ENCODE peak calls at places on chromosome 12, in ten cellular contexts. P is T-helper 2 cell; A is substantia nigra; I is NCI-H1417; T is stromal cell of bone marrow; X is fibroblast of pulmonary artery; O is CD8-positive, alpha-beta T cell; V is SW 1271; U is SK-N-DZ; K is stimulated activated naive CD8-positive, alpha-beta T cell treated with anti-CD3 and anti-CD28 coated beads, Interleukin-15, amount 100 ng/mL, for 72 hours. D is an unnamed sample.

GRCh38 chr12:4143909-4144308 is 129.7 kb upstream of the CCND2 start:
- DNase-seq in I (no peak), V (no peak), A (no peak), X (no peak), P (no peak), T (no peak), O (no peak), K (no peak), U (no peak), D (no peak)

GRCh38 chr12:6407206-6407954 is 23.4 kb downstream of the LTBR start:
- DNase-seq in V (no peak), P (no peak), X (no peak), O (no peak), K (no peak), U (no peak), T (no peak), I (no peak), A (no peak), D (no peak)

GRCh38 chr12:38370311-38370710 is 53.7 kb downstream of the ALG10B start:
- DNase-seq in X (no peak), U (no peak), T (no peak), P (no peak), K (no peak), V (no peak), I (no peak), A (no peak), O (no peak), D (no peak)

GRCh38 chr12:9798008-9798619 is 29.2 kb upstream of the KLRF1 start:
- DNase-seq in K (peak; percentile 75), X (peak; percentile 77), A (peak; percentile 0), U (peak; percentile 22), P (peak; percentile 21), V (peak; percentile 16), T (peak; percentile 2), I (peak; percentile 5), O (peak; percentile 37), D (peak; percentile 61)

GRCh38 chr12:11804130-11804529 is 154.7 kb downstream of the ETV6 start:
- DNase-seq in T (no peak), U (no peak), V (no peak), P (no peak), K (no peak), I (no peak), X (no peak), O (no peak), A (no peak), D (no peak)

GRCh38 chr12:102757154-102757873 is 159.7 kb downstream of the PAH start:
- DNase-seq in V (no peak), I (no peak), U (no peak), P (no peak), A (no peak), K (no peak), O (no peak), T (peak; percentile 47), X (no peak), D (no peak)

GRCh38 chr12:65593206-65593833 is 231.0 kb upstream of the HMGA2 start:
- DNase-seq in I (no peak), X (no peak), U (no peak), O (no peak), A (no peak), T (no peak), K (no peak), P (no peak), V (no peak), D (no peak)

GRCh38 chr12:65278576-65279386 is at the start of gene MSRB3:
- DNase-seq in K (peak; percentile 37), U (peak; percentile 13), X (peak; percentile 82), A (peak; percentile 60), V (no peak), I (no peak), P (no peak), O (no peak), T (peak; percentile 64), D (peak; percentile 6)

GRCh38 chr12:121582583-121583333 is 1.9 kb upstream of the KDM2B start:
- DNase-seq in T (no peak), U (no peak), V (no peak), K (no peak), A (no peak), I (no peak), X (peak; percentile 45), O (no peak), P (no peak), D (no peak)

GRCh38 chr12:8078400-8078799 is 3.7 kb upstream of the NECAP1 start:
- DNase-seq in P (peak; percentile 38), V (peak; percentile 32), O (peak; percentile 43), U (peak; percentile 32), A (peak; percentile 7), X (peak; percentile 85), I (no peak), K (peak; percentile 63), T (peak; percentile 41), D (no peak)

D was measured in stimulated activated naive B cell treated with anti-CD40 and anti-IgM and Interleukin-4, amounts not matched to agents 10 μg/mL and 1 μg/mL and 100 μg/mL, for 72 hours.